ENCODE peak calls at places on chromosomes 7 and 10, in four cellular contexts. A, H, M and R are unnamed samples. For H3K4me1 and H3K36me3, the result is how much of the 10 kb centered on the place peaks cover.

GRCh38 chr10:6148251-6148691 is 54.5 kb upstream of the PFKFB3 start:
- DNase-seq in A (no peak), H (no peak), M (no peak), R (no peak)

GRCh38 chr7:5417106-5418071 is 6.2 kb downstream of the TNRC18 start:
- DNase-seq in H (no peak), A (no peak), M (peak), R (no peak)

GRCh38 chr7:132192809-132193208 is 383.5 kb downstream of the PLXNA4 start:
- DNase-seq in A (no peak), H (no peak), M (no peak), R (no peak)

GRCh38 chr7:102125127-102125561 is 161.5 kb upstream of the SH2B2 start:
- DNase-seq in A (peak), M (peak), H (no peak), R (peak)

GRCh38 chr7:17401806-17402627 is 103.6 kb downstream of the AHR start:
- DNase-seq in A (no peak), M (no peak), H (no peak), R (no peak)

GRCh38 chr10:117653170-117653515 is 110.6 kb downstream of the EMX2 start:
- DNase-seq in A (no peak), H (peak), M (no peak), R (no peak)

GRCh38 chr10:36019749-36020148 is 377.7 kb upstream of the FZD8 start:
- DNase-seq in A (no peak), M (no peak), H (no peak), R (no peak)

GRCh38 chr10:111551001-111551400 is 474.2 kb downstream of the ADRA2A start:
- DNase-seq in A (no peak), H (no peak), M (no peak), R (no peak)

GRCh38 chr7:105782391-105783063 is 93.9 kb downstream of the ATXN7L1 start:
- DNase-seq in A (peak), H (no peak), M (no peak), R (no peak)

GRCh38 chr7:92751902-92752901 is 84.2 kb downstream of the CDK6 start:
- DNase-seq in A (no peak), M (no peak), H (no peak), R (no peak)

GRCh38 chr7:108604685-108605077 is 35.0 kb downstream of the DNAJB9 start:
- DNase-seq in M (no peak), A (no peak), H (no peak), R (no peak)

GRCh38 chr7:46288010-46288409 is 366.9 kb upstream of the IGFBP3 start:
- DNase-seq in M (no peak), H (no peak), A (no peak), R (no peak)

GRCh38 chr10:105797234-105797890 is 1156.3 kb downstream of the SORCS3 start:
- DNase-seq in H (peak), A (no peak), M (peak), R (no peak)

GRCh38 chr10:71512794-71513379 is 116.2 kb downstream of the CDH23 start:
- DNase-seq in M (peak), A (no peak), H (no peak), R (no peak)

GRCh38 chr10:1552415-1552814 is 184.9 kb downstream of the ADARB2 start:
- DNase-seq in M (peak), A (no peak), H (no peak), R (no peak)

GRCh38 chr10:120019568-120019967 is 127.0 kb downstream of the SEC23IP start:
- DNase-seq in A (no peak), H (no peak), M (no peak), R (no peak)

GRCh38 chr7:2474224-2474623 is 2.0 kb downstream of the GRIFIN start:
- DNase-seq in H (no peak), M (no peak), A (no peak), R (no peak)

GRCh38 chr7:6448943-6449543 is 1.3 kb upstream of the DAGLB start:
- DNase-seq in A (peak), M (no peak), H (no peak), R (no peak)

GRCh38 chr7:2503056-2503941 is 16.3 kb upstream of the LFNG start:
- DNase-seq in M (no peak), H (no peak), A (no peak), R (no peak)

GRCh38 chr7:79452032-79452494 is 1.4 kb downstream of the MAGI2 start:
- DNase-seq in H (no peak), M (peak), A (peak), R (peak)

GRCh38 chr10:46255696-46256355 is 31.0 kb upstream of the ANTXRL start:
- DNase-seq in M (peak), A (peak), H (peak), R (peak)

GRCh38 chr10:52818019-52818418 is 45.4 kb upstream of the MBL2 start:
- DNase-seq in H (peak), A (no peak), M (peak), R (no peak)

GRCh38 chr7:114050571-114050970 is 131.8 kb upstream of the PPP1R3A start:
- DNase-seq in A (no peak), M (no peak), H (no peak), R (no peak)

GRCh38 chr7:26535483-26536069 is 243.9 kb downstream of the SNX10 start:
- DNase-seq in H (no peak), M (no peak), A (no peak), R (no peak)

GRCh38 chr10:103982639-103983038 is 15.7 kb downstream of the SLK start:
- DNase-seq in M (peak), A (no peak), H (peak), R (no peak)

GRCh38 chr7:50142421-50143113 is 49.5 kb upstream of the ZPBP start:
- DNase-seq in A (no peak), H (peak), M (peak), R (no peak)

GRCh38 chr7:38822556-38822955 is 86.4 kb downstream of the VPS41 start:
- DNase-seq in M (no peak), H (no peak), A (no peak), R (no peak)

GRCh38 chr7:99024066-99024465 is 119.8 kb downstream of the SMURF1 start:
- DNase-seq in A (no peak), H (no peak), M (no peak), R (no peak)

DNA sequence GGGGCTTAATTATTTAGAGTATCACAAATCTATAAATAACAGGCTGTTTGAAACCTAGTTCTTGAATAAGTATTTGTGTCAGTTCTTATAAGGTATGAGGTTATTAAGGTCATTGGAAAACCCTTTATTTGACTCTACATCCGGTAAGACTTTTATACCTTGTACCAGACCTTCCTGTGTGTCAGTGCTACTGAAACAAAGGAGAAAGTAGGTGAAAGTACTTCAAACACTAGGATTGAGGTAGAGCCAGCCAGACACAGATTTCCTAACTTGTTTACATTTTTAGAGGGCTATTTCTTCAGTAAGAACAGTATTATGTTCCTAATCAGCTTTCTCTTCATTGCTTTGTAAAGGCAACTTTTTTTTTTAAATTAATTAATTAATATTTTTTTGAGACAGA is 93.9 kb downstream of the ZNRF2 start:
- DNase-seq in M (no peak), H (no peak), A (no peak), R (no peak)
- H3K4me1 ChIP-seq in M (under half), H (under half), A (under half), R (under half)

GRCh38 chr7:44394636-44395035 is 69.2 kb upstream of the CAMK2B start:
- DNase-seq in M (no peak), A (no peak), H (no peak), R (no peak)
- H3K36me3 ChIP-seq in M (under half), A (under half), H (under half), R (under half)

GRCh38 chr7:90244565-90244908 is 437 bp upstream of the CFAP69 start:
- DNase-seq in A (no peak), M (no peak), H (no peak), R (no peak)
- H3K27ac ChIP-seq in A (no peak), M (no peak), H (no peak), R (no peak)

GRCh38 chr10:100742936-100743335 is 2.4 kb upstream of the PAX2 start:
- DNase-seq in A (no peak), M (no peak), H (no peak), R (no peak)
- H3K4me1 ChIP-seq in A (under half), M (under half), H (under half), R (under half)

GRCh38 chr7:100778061-100778621 is 44.7 kb downstream of the ZAN start:
- DNase-seq in M (no peak), A (no peak), H (no peak), R (no peak)
- H3K36me3 ChIP-seq in M (under half), A (under half), H (under half), R (under half)

DNA sequence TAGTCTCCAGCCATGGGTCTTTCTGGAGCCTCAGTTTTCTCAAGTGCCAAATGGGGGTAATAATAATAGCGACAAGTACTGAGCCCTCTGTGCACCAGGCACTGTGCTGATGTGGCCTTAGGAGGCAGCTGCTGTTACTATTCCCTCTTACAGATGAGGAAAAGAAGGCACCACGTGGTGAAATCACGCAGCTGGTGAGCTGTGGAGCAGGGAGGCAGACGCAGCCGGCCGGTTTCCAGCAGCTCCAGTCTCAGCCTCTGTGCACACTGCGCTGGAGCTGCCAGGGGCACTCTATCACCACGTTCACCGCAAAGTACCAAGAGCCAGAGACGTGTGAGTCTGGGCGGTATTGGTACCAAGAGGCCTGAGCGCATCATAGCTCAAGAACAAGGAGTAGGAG is 9.6 kb downstream of the PYROXD2 start:
- DNase-seq in H (no peak), A (no peak), M (no peak), R (no peak)
- H3K27ac ChIP-seq in H (no peak), A (no peak), M (no peak), R (no peak)

GRCh38 chr10:60336901-60337630 is 52.6 kb downstream of the ANK3 start:
- DNase-seq in M (no peak), A (no peak), H (no peak), R (no peak)

GRCh38 chr10:60340973-60341372 is 48.7 kb downstream of the ANK3 start:
- DNase-seq in H (no peak), M (no peak), A (no peak), R (no peak)

GRCh38 chr10:60335708-60336107 is 54.0 kb downstream of the ANK3 start:
- DNase-seq in H (no peak), A (no peak), M (no peak), R (no peak)

GRCh38 chr10:60334991-60335390 is 54.7 kb downstream of the ANK3 start:
- DNase-seq in H (no peak), M (no peak), A (no peak), R (no peak)

DNA sequence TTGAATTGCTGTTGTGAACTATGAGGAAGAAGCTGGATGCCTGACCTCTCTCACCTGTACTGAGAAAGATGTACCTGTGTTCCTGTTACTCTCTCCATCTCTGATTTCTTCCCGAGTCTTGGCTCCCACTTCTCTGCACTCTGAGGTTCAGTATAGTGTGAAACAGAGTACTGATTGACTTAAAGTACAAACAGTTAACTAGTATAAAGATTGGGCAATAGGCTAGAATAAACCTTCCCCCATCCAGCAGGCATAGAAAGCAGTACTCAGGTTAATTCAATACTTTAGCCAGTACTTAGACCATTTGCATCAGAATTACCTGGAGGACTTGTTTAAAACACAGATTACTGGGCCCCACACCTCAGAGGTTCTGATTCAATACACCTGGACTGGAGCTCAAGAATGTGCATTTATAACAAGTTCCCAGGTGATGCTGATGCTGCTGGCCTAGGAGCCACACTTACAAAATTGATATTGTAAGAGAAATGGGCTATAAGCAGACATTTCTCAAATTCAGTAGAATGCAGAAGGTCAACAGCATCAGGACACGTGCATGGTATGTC is 51.6 kb downstream of the ANK3 start:
- DNase-seq in H (no peak), M (no peak), A (no peak), R (no peak)
- H3K4me1 ChIP-seq in H (under half), M (under half), A (under half), R (under half)

DNA sequence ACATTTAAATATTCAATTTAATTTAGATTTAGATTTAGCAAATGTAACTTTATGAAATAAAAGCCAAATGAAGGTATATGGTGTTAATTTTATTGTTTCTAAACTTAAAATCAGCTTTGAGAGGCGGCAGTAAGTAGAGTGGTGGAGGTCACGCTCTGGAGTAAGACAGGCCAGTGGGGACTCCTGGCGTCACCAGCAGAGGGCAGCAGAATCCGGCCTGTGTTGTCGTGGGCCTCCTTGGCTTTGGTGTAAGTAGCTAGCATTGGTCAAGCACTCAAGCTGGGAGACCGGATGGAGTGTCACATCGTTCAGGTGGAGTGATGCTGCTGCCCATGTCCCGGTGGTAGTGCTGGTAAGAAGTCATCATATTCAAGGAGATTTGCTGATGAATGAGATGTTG is 98.7 kb upstream of the DNAJB6 start:
- DNase-seq in H (no peak), A (no peak), M (no peak), R (no peak)
- H3K36me3 ChIP-seq in H (under half), A (under half), M (under half), R (under half)

GRCh38 chr10:51530540-51530939 is 168.9 kb downstream of the CSTF2T start:
- DNase-seq in M (no peak), H (no peak), A (no peak), R (no peak)

GRCh38 chr10:51528527-51528926 is 170.9 kb downstream of the CSTF2T start:
- DNase-seq in M (no peak), A (no peak), H (no peak), R (no peak)

GRCh38 chr10:51524041-51524440 is 175.4 kb downstream of the CSTF2T start:
- DNase-seq in M (no peak), A (no peak), H (no peak), R (no peak)

GRCh38 chr10:51532044-51532443 is 167.4 kb downstream of the CSTF2T start:
- DNase-seq in H (no peak), A (no peak), M (no peak), R (no peak)

GRCh38 chr10:51527806-51528205 is 171.6 kb downstream of the CSTF2T start:
- DNase-seq in A (no peak), H (no peak), M (no peak), R (no peak)
- H3K27ac ChIP-seq in A (no peak), H (no peak), M (no peak), R (no peak)

GRCh38 chr7:44561481-44561880 is 12.2 kb downstream of the DDX56 start:
- DNase-seq in H (no peak), M (no peak), A (no peak), R (no peak)

GRCh38 chr7:44564606-44565005 is 9.1 kb downstream of the DDX56 start:
- DNase-seq in M (no peak), H (no peak), A (no peak), R (no peak)

GRCh38 chr7:44559485-44559884 is 14.2 kb downstream of the DDX56 start:
- DNase-seq in M (no peak), H (no peak), A (no peak), R (peak)

GRCh38 chr7:44563171-44563679 is 10.5 kb downstream of the DDX56 start:
- DNase-seq in M (no peak), A (no peak), H (no peak), R (no peak)

DNA sequence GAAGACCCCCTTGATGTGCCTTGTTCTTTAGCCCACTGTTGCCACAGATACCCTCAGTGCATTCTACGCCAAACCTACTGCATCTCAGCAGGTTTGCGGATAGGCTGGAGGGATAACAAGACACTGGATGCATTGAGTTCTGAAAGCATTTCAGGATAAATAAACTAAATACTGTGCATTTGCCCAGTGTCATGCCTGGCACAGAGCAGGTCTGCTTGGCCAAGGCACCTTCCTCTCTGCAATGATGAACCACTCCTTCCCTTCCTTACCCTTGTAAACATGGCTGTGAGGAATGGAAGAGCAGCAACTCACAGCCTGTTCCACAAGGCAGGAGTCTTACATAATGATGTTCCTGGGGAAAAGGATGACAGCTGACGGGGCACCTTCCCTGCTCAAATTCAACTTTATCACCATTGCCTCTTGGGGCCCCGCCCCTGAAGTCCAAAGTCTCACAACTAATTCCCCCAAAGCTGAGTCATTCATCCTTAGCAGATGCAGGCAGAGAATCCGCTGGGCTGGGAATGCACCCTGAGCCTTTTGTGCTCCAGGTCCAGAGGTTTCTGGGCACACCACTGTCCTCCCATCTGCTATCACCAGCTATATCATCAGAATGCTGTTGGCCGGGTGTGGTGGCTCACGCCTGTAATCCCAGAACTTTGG is 11.6 kb downstream of the DDX56 start:
- DNase-seq in M (no peak), H (no peak), A (no peak), R (no peak)
- H3K4me1 ChIP-seq in M (under half), H (under half), A (under half), R (under half)